ENCODE peak calls at places on chromosome 15, in six cellular contexts. E is SK-N-SH, H is mucosa of descending colon, J is IMR-90, W is left ventricle myocardium inferior, X is kidney. K is an unnamed sample. For H3K9me3 and H3K36me3, the result is how much of the 10 kb centered on the place peaks cover.

GRCh38 chr15:48005921-48006541 is 114.8 kb upstream of the SLC24A5 start:
- DNase-seq in J (no peak), H (no peak), W (no peak), X (peak), E (no peak), K (no peak)

GRCh38 chr15:93202405-93202804 is 113.4 kb upstream of the RGMA start:
- DNase-seq in X (no peak), W (no peak), E (no peak), H (no peak), J (no peak), K (no peak)

GRCh38 chr15:32715276-32715675 is 2.5 kb upstream of the GREM1 start:
- DNase-seq in E (no peak), X (no peak), H (no peak), J (peak), W (no peak), K (no peak)

GRCh38 chr15:101625169-101625568 is 27.0 kb downstream of the TM2D3 start:
- DNase-seq in X (no peak), H (no peak), W (no peak), E (no peak), J (no peak), K (no peak)

GRCh38 chr15:34109775-34110663 is 8.1 kb downstream of the PGBD4 start:
- DNase-seq in H (no peak), E (peak), J (peak), X (no peak), W (no peak), K (no peak)

GRCh38 chr15:98425173-98425572 is 223.2 kb upstream of the IGF1R start:
- DNase-seq in E (no peak), X (no peak), H (no peak), W (no peak), J (no peak), K (no peak)

GRCh38 chr15:60416519-60416918 is 18.7 kb upstream of the ANXA2 start:
- DNase-seq in E (no peak), H (no peak), X (no peak), J (no peak), W (no peak), K (no peak)

GRCh38 chr15:101472033-101472432 is 17.5 kb downstream of the PCSK6 start:
- DNase-seq in X (peak), W (no peak), H (no peak), E (no peak), J (no peak), K (no peak)

GRCh38 chr15:73322665-73323373 is 45.9 kb downstream of the HCN4 start:
- DNase-seq in X (peak), E (peak), W (no peak), J (no peak), H (no peak), K (no peak)

GRCh38 chr15:44694416-44694815 is 16.7 kb downstream of the PATL2 start:
- DNase-seq in E (no peak), H (no peak), X (no peak), W (no peak), J (peak), K (no peak)

GRCh38 chr15:77015651-77016320 is 20.9 kb downstream of the PSTPIP1 start:
- DNase-seq in X (no peak), E (no peak), W (no peak), J (no peak), H (peak), K (no peak)

GRCh38 chr15:73004462-73004861 is 47.8 kb upstream of the NEO1 start:
- DNase-seq in W (no peak), E (no peak), H (no peak), X (no peak), J (no peak), K (no peak)

GRCh38 chr15:65518633-65519285 is 1.3 kb upstream of the DPP8 start:
- DNase-seq in H (no peak), E (no peak), W (no peak), J (no peak), X (no peak), K (no peak)

GRCh38 chr15:58551764-58552504 is 120.1 kb downstream of the LIPC start:
- DNase-seq in W (no peak), J (peak), X (no peak), E (no peak), H (peak), K (peak)

GRCh38 chr15:50712018-50712417 is 25.4 kb upstream of the TRPM7 start:
- DNase-seq in J (no peak), E (no peak), X (no peak), H (no peak), W (no peak), K (no peak)

GRCh38 chr15:64146885-64147681 is 4.4 kb upstream of the SNX22 start:
- DNase-seq in E (peak), H (no peak), X (peak), W (no peak), J (peak), K (no peak)

GRCh38 chr15:86444527-86444926 is 364.9 kb downstream of the AGBL1 start:
- DNase-seq in J (no peak), E (no peak), W (no peak), H (no peak), X (no peak), K (no peak)

GRCh38 chr15:85380860-85381535 is 595 bp downstream of the AKAP13 start:
- DNase-seq in E (peak), X (peak), W (peak), J (no peak), H (peak), K (no peak)

GRCh38 chr15:52790166-52790708 is at the start of gene ONECUT1:
- DNase-seq in J (peak), X (peak), W (peak), H (peak), E (peak), K (no peak)

GRCh38 chr15:42785569-42785968 is 48.6 kb upstream of the CDAN1 start:
- DNase-seq in H (no peak), X (no peak), W (no peak), E (no peak), J (no peak), K (no peak)

GRCh38 chr15:69398541-69398940 is 15.6 kb upstream of the KIF23 start:
- DNase-seq in X (no peak), J (peak), E (no peak), H (no peak), W (no peak), K (no peak)

GRCh38 chr15:60591491-60592385 is 112.8 kb upstream of the ICE2 start:
- DNase-seq in W (peak), J (no peak), E (peak), H (peak), X (peak), K (no peak)

GRCh38 chr15:63156708-63157065 is 590 bp downstream of the RPS27L start:
- DNase-seq in E (peak), J (peak), W (peak), H (no peak), X (no peak), K (no peak)

GRCh38 chr15:68015244-68015643 is 38.9 kb upstream of the PIAS1 start:
- DNase-seq in X (no peak), J (no peak), E (no peak), H (no peak), W (no peak), K (no peak)

GRCh38 chr15:68017221-68017620 is 36.9 kb upstream of the PIAS1 start:
- DNase-seq in X (no peak), W (no peak), J (no peak), E (no peak), H (no peak), K (no peak)

GRCh38 chr15:68010366-68010765 is 43.7 kb upstream of the PIAS1 start:
- DNase-seq in W (no peak), X (no peak), J (no peak), H (no peak), E (no peak), K (no peak)

GRCh38 chr15:68012911-68013310 is 41.2 kb upstream of the PIAS1 start:
- DNase-seq in X (no peak), H (no peak), J (no peak), E (no peak), W (no peak), K (no peak)

GRCh38 chr15:68014219-68014618 is 39.9 kb upstream of the PIAS1 start:
- DNase-seq in W (no peak), X (no peak), H (no peak), E (no peak), J (no peak), K (no peak)
- H3K9me3 ChIP-seq in W (under half), X (under half), H (under half), E (under half), J (under half), K (under half)

GRCh38 chr15:71752604-71753289 is 57.6 kb upstream of the NR2E3 start:
- DNase-seq in W (no peak), X (no peak), E (peak), J (peak), H (no peak), K (no peak)
- TF ChIP-seq CTCF in W (peak), X (peak), E (peak), J (peak), H (no peak), K (no peak)

GRCh38 chr15:90487186-90487585 is 42.5 kb upstream of the CRTC3 start:
- DNase-seq in E (no peak), X (no peak), W (no peak), H (no peak), J (no peak), K (no peak)
- H3K36me3 ChIP-seq in E (half or more), X (under half), W (half or more), H (under half), J (under half), K (half or more)

GRCh38 chr15:21270474-21270873 is 169.8 kb downstream of the POTEB3 start:
- DNase-seq in J (no peak), E (no peak), X (peak), W (no peak), H (no peak), K (no peak)
- H3K9me3 ChIP-seq in J (under half), E (under half), X (under half), W (under half), H (under half), K (under half)

GRCh38 chr15:29260896-29261295 is 8.7 kb downstream of the NSMCE3 start:
- DNase-seq in X (no peak), J (no peak), H (no peak), E (no peak), W (no peak), K (no peak)

GRCh38 chr15:29263289-29263688 is 6.3 kb downstream of the NSMCE3 start:
- DNase-seq in H (no peak), J (no peak), E (no peak), W (no peak), X (no peak), K (no peak)

GRCh38 chr15:29262738-29263137 is 6.9 kb downstream of the NSMCE3 start:
- DNase-seq in X (no peak), E (no peak), J (no peak), H (no peak), W (no peak), K (no peak)

DNA sequence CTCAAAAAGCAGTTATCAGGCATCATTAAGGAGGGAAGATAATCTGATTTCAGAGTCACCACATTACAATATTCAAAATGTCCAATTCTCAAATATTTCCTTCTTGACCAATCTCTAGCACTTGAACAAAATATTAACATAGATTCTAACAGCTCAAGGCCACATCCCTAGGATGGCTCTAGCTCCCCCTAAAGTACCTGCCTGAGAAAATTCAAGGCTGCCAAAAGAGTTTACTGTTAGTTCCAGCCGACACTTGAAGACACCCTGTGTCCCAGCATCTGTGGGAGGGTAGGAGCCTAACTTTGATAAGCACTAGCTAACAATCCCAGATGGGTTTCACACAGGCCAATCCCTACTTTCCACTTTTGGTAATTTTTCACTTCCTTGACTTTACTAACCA is 10.4 kb downstream of the NSMCE3 start:
- DNase-seq in E (no peak), J (no peak), H (no peak), W (no peak), X (no peak), K (no peak)
- TF ChIP-seq CTCF in E (no peak), J (no peak), H (no peak), W (no peak), X (no peak), K (no peak)

GRCh38 chr15:40981186-40981585 is 27.9 kb downstream of the CHAC1 start:
- DNase-seq in J (no peak), H (no peak), W (no peak), X (no peak), E (no peak), K (no peak)

GRCh38 chr15:40978141-40978540 is 24.9 kb downstream of the CHAC1 start:
- DNase-seq in J (no peak), W (no peak), X (no peak), E (no peak), H (no peak), K (no peak)

GRCh38 chr15:40974921-40975320 is 21.6 kb downstream of the CHAC1 start:
- DNase-seq in J (no peak), W (no peak), X (no peak), E (no peak), H (no peak), K (no peak)

DNA sequence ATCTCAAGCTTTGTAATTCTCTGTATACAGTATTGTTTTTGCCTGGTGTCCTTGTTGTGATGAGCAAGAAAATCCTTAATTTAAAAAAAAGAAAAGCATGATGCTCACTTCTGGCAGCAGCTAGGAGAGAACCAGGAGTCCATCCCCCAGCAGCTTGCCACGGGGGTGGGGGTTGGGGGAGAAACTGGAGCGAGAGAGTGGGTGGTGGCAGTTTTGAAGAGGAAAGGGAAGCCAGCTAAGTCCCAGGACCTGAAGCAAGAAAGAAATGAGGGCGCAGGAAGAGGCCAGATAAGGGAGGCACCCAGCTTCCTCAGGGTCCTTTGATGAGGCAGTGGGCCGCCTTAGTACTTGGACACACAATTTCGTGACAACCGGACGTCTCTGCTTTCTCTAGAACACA is 23.5 kb downstream of the CHAC1 start:
- DNase-seq in X (no peak), J (no peak), E (no peak), W (no peak), H (no peak), K (no peak)
- H3K36me3 ChIP-seq in X (under half), J (half or more), E (under half), W (half or more), H (under half), K (under half)

GRCh38 chr15:25175033-25175788 is 220.4 kb downstream of the SNRPN start:
- DNase-seq in J (no peak), E (peak), X (peak), W (peak), H (peak), K (no peak)
- H3K9me3 ChIP-seq in J (half or more), E (under half), X (under half), W (half or more), H (half or more), K (under half)